ENCODE peak calls at places on chromosomes 12 and 14, in five cellular contexts. K is fibroblast of pulmonary artery, T is lower leg skin, Y is HFF-Myc, X is psoas muscle. D is an unnamed sample.

GRCh38 chr12:10940389-10940788 is 1.3 kb upstream of the TAS2R14 start:
- DNase-seq in K (peak; percentile 88), T (no peak), Y (peak; percentile 4), X (no peak), D (no peak)

GRCh38 chr12:104749555-104749954 is 208.5 kb downstream of the SLC41A2 start:
- DNase-seq in K (no peak), T (peak; percentile 31), Y (no peak), X (no peak), D (no peak)

GRCh38 chr14:102893452-102893851 is 29.0 kb upstream of the AMN start:
- DNase-seq in K (peak; percentile 94), T (peak; percentile 91), Y (peak; percentile 41), X (peak; percentile 62), D (no peak)

GRCh38 chr14:31982642-31983041 is 94.5 kb upstream of the ARHGAP5 start:
- DNase-seq in K (no peak), T (no peak), Y (no peak), X (no peak), D (no peak)

GRCh38 chr12:14264316-14264715 is 101.2 kb upstream of the ATF7IP start:
- DNase-seq in K (peak; percentile 39), T (no peak), Y (no peak), X (no peak), D (no peak)

GRCh38 chr14:94406910-94407309 is 18.5 kb upstream of the SERPINA1 start:
- DNase-seq in K (no peak), T (no peak), Y (no peak), X (no peak), D (no peak)

GRCh38 chr12:20184514-20184913 is 183.8 kb upstream of the PDE3A start:
- DNase-seq in K (no peak), T (no peak), Y (no peak), X (no peak), D (no peak)

GRCh38 chr12:76588881-76589565 is 29.5 kb upstream of the OSBPL8 start:
- DNase-seq in K (peak; percentile 88), T (no peak), Y (no peak), X (no peak), D (no peak)

GRCh38 chr12:49092086-49092815 is 2.4 kb downstream of the DHH start:
- DNase-seq in K (peak; percentile 53), T (no peak), Y (no peak), X (peak; percentile 43), D (no peak)

GRCh38 chr12:56137853-56138571 is 9.9 kb downstream of the ESYT1 start:
- DNase-seq in K (no peak), T (no peak), Y (no peak), X (no peak), D (no peak)

GRCh38 chr12:108440736-108441135 is 74.3 kb upstream of the FICD start:
- DNase-seq in K (no peak), T (no peak), Y (no peak), X (no peak), D (no peak)

GRCh38 chr12:39442895-39443703 is at the start of gene KIF21A:
- DNase-seq in K (peak; percentile 94), T (peak; percentile 97), Y (peak; percentile 35), X (peak; percentile 93), D (peak; percentile 88)

DNA sequence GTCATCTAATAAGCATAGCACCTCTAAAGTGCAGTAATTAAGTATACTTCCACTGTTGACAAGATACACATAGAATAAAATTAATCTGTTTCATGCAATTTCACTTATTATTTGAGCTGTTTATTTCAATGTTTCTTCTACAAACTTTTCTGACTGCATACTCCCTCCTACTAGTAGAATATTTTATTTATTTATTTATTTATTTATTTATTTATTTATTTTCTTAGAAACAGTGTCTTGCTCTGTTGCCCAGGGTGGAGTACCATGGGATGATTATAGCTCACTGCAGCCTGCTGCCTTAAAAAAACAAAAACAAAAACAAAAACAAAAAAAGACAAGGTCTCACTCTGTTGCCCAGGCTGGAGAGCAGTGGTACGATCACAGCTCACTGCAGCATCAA is 68.4 kb upstream of the KITLG start:
- DNase-seq in K (no peak), T (no peak), Y (no peak), X (no peak), D (no peak)
- TF ChIP-seq CTCF in K (no peak), T (no peak), Y (no peak), X (no peak), D (no peak)

DNA sequence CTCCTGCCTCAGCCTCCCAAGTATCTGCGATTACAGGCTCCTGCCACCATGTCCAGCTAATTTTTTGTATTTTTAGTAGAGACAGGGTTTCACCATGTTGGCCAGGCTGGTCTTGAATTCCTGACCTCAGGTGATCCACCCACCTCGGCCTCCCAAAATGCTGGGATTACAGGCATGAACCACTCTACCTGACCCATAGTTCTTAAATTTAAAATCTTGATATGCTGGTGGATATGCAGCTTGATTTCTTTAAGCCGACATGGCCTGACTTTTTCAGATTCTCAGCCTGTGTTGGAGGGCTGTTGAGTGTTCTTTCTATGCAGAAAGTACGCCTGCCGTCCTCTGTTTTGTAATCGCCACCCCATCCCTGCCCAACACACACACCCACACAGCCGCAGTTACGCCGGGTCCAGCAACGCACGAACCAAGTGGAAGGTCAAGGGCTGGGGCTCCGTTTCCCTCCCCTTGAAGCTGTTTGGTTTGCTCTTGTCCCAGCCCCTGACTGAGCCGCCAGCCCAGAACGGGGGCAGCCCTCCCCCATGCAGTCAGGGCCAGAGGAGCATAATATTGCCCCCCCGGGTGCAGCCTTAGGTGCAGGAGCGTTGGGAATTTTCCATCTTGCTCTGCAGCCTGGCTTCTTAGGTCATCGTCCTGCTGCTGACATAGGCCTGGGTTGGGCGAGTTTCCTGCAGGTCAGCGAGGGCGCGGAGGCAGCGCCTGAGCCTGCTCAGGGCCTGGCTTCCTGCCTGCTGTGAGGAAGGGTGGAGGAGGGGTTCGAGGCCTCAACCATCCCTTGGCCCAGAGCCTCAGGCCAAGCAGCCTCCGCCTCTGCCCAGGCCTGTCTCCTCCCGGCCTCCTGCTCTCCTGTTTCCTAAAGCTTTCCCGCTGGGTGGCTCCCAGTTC is 44.2 kb downstream of the PSMA6 start:
- DNase-seq in K (peak; percentile 99), T (peak; percentile 96), Y (no peak), X (peak; percentile 93), D (no peak)
- TF ChIP-seq CTCF in K (no peak), T (no peak), Y (no peak), X (no peak), D (no peak)

GRCh38 chr12:30098677-30099076 is 314.9 kb upstream of the TMTC1 start:
- DNase-seq in K (no peak), T (no peak), Y (no peak), X (no peak), D (no peak)

GRCh38 chr12:30090258-30090657 is 306.5 kb upstream of the TMTC1 start:
- DNase-seq in K (no peak), T (no peak), Y (no peak), X (no peak), D (no peak)

GRCh38 chr12:30100736-30101135 is 317.0 kb upstream of the TMTC1 start:
- DNase-seq in K (no peak), T (no peak), Y (no peak), X (no peak), D (no peak)

GRCh38 chr12:30095511-30095910 is 311.8 kb upstream of the TMTC1 start:
- DNase-seq in K (no peak), T (no peak), Y (no peak), X (no peak), D (no peak)
- TF ChIP-seq CTCF in K (no peak), T (no peak), Y (no peak), X (no peak), D (no peak)

GRCh38 chr14:105947599-105947998 is 421.2 kb downstream of the TMEM121 start:
- DNase-seq in K (no peak), T (no peak), Y (no peak), X (no peak), D (no peak)

GRCh38 chr14:105943973-105944602 is 417.7 kb downstream of the TMEM121 start:
- DNase-seq in K (no peak), T (no peak), Y (no peak), X (no peak), D (no peak)

GRCh38 chr14:105941226-105942166 is 415.1 kb downstream of the TMEM121 start:
- DNase-seq in K (no peak), T (no peak), Y (no peak), X (no peak), D (no peak)

GRCh38 chr14:105944632-105945610 is 418.5 kb downstream of the TMEM121 start:
- DNase-seq in K (no peak), T (no peak), Y (no peak), X (peak; percentile 44), D (peak; percentile 68)

DNA sequence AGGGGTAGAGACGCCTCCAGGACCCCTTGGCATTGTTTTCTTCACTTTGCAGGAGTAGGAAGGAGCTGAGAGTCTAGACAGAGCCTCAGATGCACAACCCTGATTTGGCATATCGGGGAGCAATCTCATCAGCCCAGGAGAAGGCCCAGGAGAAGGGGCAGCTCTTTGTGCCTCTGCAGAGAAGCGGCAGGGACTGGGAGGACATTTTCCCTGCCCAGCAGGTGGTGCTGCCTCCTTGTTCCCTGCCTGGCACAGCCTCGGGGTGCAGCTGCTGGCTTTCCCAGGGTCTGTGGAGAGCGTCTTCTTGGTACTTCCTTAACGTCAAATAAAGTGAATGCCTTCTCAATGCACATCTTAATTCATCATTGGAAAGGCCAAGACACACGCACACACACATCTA is 419.5 kb downstream of the TMEM121 start:
- DNase-seq in K (no peak), T (no peak), Y (no peak), X (no peak), D (no peak)
- TF ChIP-seq CTCF in K (no peak), T (no peak), Y (no peak), X (no peak), D (no peak)

DNA sequence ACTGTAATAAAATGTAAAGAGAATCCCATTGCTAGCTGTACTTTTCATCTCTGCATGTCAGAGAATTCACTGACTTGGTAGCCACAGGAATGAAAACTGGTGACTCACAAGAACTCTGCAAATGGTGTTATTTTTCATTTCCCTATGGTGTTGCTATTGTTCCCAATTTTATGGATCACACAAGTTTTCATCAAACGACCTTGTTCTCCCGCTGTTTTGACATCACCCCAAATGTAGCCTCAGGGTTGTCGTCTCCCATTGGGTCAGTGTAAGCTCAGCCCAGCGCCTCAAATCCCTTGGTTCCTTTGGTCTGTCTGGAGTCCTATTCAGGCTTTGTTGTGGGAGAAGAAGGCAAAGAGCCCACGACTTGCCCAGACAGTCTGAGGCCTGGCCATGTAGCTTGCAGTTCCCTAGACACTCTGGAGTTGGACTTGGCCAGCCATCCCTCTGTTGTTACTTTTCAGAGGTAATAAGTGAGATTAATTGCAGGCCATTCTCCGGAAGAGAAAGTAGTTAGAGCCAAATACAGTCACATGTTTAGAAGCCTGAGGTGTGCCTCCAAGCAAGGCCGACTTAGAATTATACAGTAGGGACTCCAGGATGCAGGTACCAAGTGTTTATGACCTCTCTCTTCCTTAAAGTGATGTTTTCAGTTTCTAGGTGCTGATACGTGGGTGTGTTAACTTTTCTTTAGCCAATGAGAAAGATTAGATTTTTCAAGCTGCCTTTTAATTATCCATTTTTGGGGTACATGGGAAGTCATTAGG is 159.1 kb downstream of the TGFB3 start:
- DNase-seq in K (peak; percentile 70), T (no peak), Y (peak; percentile 48), X (no peak), D (no peak)
- TF ChIP-seq CTCF in K (no peak), T (no peak), Y (no peak), X (no peak), D (no peak)

DNA sequence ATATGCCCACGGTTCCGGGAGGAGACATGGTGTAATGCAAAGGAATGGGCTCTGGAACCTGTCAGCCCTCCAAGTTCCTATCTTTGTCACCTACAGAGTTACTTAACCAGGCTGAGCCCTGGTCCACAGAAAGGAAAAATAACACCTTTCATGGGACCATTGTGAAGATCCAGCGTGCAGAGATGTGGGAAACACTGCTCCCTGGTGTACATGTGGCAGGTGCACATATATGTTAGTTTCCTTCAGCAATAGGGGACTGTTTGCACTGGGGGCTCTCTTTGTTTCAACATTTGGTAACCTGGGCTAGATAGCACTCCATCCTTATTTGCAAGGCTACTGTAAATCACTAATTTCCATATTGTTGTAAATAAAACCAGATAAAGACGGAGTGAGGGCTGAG is 72.3 kb downstream of the ANO2 start:
- DNase-seq in K (no peak), T (no peak), Y (no peak), X (no peak), D (no peak)
- TF ChIP-seq CTCF in K (no peak), T (no peak), Y (peak; percentile 55), X (no peak), D (no peak)

GRCh38 chr12:80589091-80589490 is 118.3 kb upstream of the MYF6 start:
- DNase-seq in K (no peak), T (no peak), Y (no peak), X (no peak), D (no peak)
- TF ChIP-seq CTCF in K (no peak), T (no peak), Y (no peak), X (no peak), D (no peak)